ENCODE peak calls at places on chromosomes 6 and 20, in six cellular contexts. One of them, this sample, is unnamed.

GRCh38 chr6:79621579-79621978 is 9.6 kb upstream of the SH3BGRL2 start:
- DNase-seq in mesendoderm: no peak
- DNase-seq in IMR-90: no peak
- DNase-seq in mesenchymal stem cell: no peak
- DNase-seq in H1: no peak
- DNase-seq in neuronal stem cell: no peak
- DNase-seq in this sample: no peak

GRCh38 chr6:131225127-131225526 is 89.9 kb downstream of the AKAP7 start:
- DNase-seq in neuronal stem cell: no peak
- DNase-seq in H1: no peak
- DNase-seq in mesendoderm: no peak
- DNase-seq in IMR-90: no peak
- DNase-seq in mesenchymal stem cell: no peak
- DNase-seq in this sample: no peak

GRCh38 chr6:42083530-42083929 is 33.2 kb downstream of the TAF8 start:
- DNase-seq in neuronal stem cell: no peak
- DNase-seq in IMR-90: no peak
- DNase-seq in mesendoderm: no peak
- DNase-seq in H1: no peak
- DNase-seq in mesenchymal stem cell: no peak
- DNase-seq in this sample: no peak

GRCh38 chr6:157187182-157188093 is 135.9 kb downstream of the TMEM242 start:
- DNase-seq in H1: no peak
- DNase-seq in mesenchymal stem cell: peak
- DNase-seq in IMR-90: no peak
- DNase-seq in mesendoderm: peak
- DNase-seq in neuronal stem cell: no peak
- DNase-seq in this sample: no peak

GRCh38 chr6:40348591-40348990 is 238.6 kb downstream of the LRFN2 start:
- DNase-seq in neuronal stem cell: no peak
- DNase-seq in mesenchymal stem cell: no peak
- DNase-seq in IMR-90: no peak
- DNase-seq in H1: peak
- DNase-seq in mesendoderm: no peak
- DNase-seq in this sample: no peak

GRCh38 chr20:58293453-58293852 is 16.1 kb upstream of the RAB22A start:
- DNase-seq in H1: no peak
- DNase-seq in mesendoderm: peak
- DNase-seq in mesenchymal stem cell: no peak
- DNase-seq in neuronal stem cell: peak
- DNase-seq in IMR-90: no peak
- DNase-seq in this sample: no peak

GRCh38 chr6:64012351-64013060 is 376.9 kb downstream of the PHF3 start:
- DNase-seq in H1: no peak
- DNase-seq in IMR-90: peak
- DNase-seq in mesenchymal stem cell: peak
- DNase-seq in mesendoderm: peak
- DNase-seq in neuronal stem cell: peak
- DNase-seq in this sample: no peak

GRCh38 chr6:28862077-28862476 is 61.7 kb downstream of the TRIM27 start:
- DNase-seq in mesenchymal stem cell: no peak
- DNase-seq in mesendoderm: no peak
- DNase-seq in IMR-90: no peak
- DNase-seq in neuronal stem cell: no peak
- DNase-seq in H1: no peak
- DNase-seq in this sample: no peak

GRCh38 chr20:6956574-6956973 is 189.1 kb downstream of the BMP2 start:
- DNase-seq in H1: no peak
- DNase-seq in IMR-90: no peak
- DNase-seq in neuronal stem cell: no peak
- DNase-seq in mesenchymal stem cell: no peak
- DNase-seq in mesendoderm: no peak
- DNase-seq in this sample: no peak

GRCh38 chr20:31547017-31547675 is 32.9 kb downstream of the HM13 start:
- DNase-seq in H1: peak
- DNase-seq in neuronal stem cell: peak
- DNase-seq in mesendoderm: peak
- DNase-seq in mesenchymal stem cell: peak
- DNase-seq in IMR-90: peak
- DNase-seq in this sample: peak
- H4K8ac ChIP-seq in H1: peak
- H4K8ac ChIP-seq in neuronal stem cell: no peak
- H4K8ac ChIP-seq in mesendoderm: no peak
- H4K8ac ChIP-seq in mesenchymal stem cell: peak
- H4K8ac ChIP-seq in IMR-90: peak
- H4K8ac ChIP-seq in this sample: peak

GRCh38 chr6:5130135-5130866 is 45.2 kb downstream of the PPP1R3G start:
- DNase-seq in mesendoderm: no peak
- DNase-seq in H1: no peak
- DNase-seq in IMR-90: no peak
- DNase-seq in mesenchymal stem cell: no peak
- DNase-seq in neuronal stem cell: no peak
- DNase-seq in this sample: no peak
- H3K4me3 ChIP-seq in mesendoderm: no peak
- H3K4me3 ChIP-seq in H1: no peak
- H3K4me3 ChIP-seq in IMR-90: no peak
- H3K4me3 ChIP-seq in mesenchymal stem cell: no peak
- H3K4me3 ChIP-seq in neuronal stem cell: no peak
- H3K4me3 ChIP-seq in this sample: no peak

DNA sequence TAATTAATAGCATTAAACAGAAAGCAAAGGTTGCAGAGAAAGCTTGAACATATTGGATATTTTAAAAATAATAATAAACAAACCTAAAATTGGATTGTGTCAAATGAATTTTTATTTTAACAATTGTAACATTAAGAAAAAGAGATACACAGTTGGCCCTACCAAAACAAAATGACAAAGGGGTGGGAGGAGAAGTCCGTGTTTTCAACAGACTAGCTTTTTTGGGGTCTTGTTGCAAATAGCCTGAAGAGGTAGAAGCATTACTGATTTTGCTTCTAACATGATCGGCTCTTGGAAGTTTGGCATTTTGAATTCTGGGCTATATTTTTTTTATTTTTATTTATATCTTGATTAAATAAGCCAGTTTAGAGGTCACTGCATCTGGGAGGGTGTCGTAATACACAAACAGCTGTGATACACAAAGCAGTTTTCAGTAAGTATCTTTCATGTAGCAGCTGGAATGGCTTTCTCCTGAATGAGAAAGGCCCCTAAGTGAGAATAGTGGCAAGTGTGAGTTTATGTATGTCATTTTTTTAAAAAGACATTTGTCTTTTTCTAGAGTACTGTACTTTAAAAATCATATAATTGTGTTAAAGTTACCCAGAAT is 85.5 kb upstream of the ZNF217 start:
- DNase-seq in neuronal stem cell: no peak
- DNase-seq in H1: no peak
- DNase-seq in mesenchymal stem cell: peak
- DNase-seq in IMR-90: peak
- DNase-seq in mesendoderm: no peak
- DNase-seq in this sample: no peak
- H3K9ac ChIP-seq in neuronal stem cell: no peak
- H3K9ac ChIP-seq in H1: no peak
- H3K9ac ChIP-seq in mesenchymal stem cell: peak
- H3K9ac ChIP-seq in IMR-90: no peak
- H3K9ac ChIP-seq in mesendoderm: no peak
- H3K9ac ChIP-seq in this sample: no peak

GRCh38 chr6:50098306-50098705 is 48.6 kb upstream of the DEFB112 start:
- DNase-seq in IMR-90: no peak
- DNase-seq in H1: no peak
- DNase-seq in neuronal stem cell: no peak
- DNase-seq in mesendoderm: peak
- DNase-seq in mesenchymal stem cell: no peak
- DNase-seq in this sample: no peak
- H4K8ac ChIP-seq in IMR-90: no peak
- H4K8ac ChIP-seq in H1: no peak
- H4K8ac ChIP-seq in neuronal stem cell: no peak
- H4K8ac ChIP-seq in mesendoderm: no peak
- H4K8ac ChIP-seq in mesenchymal stem cell: no peak
- H4K8ac ChIP-seq in this sample: no peak

GRCh38 chr20:32285082-32285620 is 7.7 kb downstream of the KIF3B start:
- DNase-seq in IMR-90: no peak
- DNase-seq in mesenchymal stem cell: no peak
- DNase-seq in mesendoderm: no peak
- DNase-seq in H1: no peak
- DNase-seq in neuronal stem cell: no peak
- DNase-seq in this sample: peak
- H3K4me3 ChIP-seq in IMR-90: no peak
- H3K4me3 ChIP-seq in mesenchymal stem cell: no peak
- H3K4me3 ChIP-seq in mesendoderm: no peak
- H3K4me3 ChIP-seq in H1: no peak
- H3K4me3 ChIP-seq in neuronal stem cell: no peak
- H3K4me3 ChIP-seq in this sample: no peak

GRCh38 chr20:5168582-5169396 is 42.0 kb downstream of the CDS2 start:
- DNase-seq in IMR-90: peak
- DNase-seq in mesendoderm: peak
- DNase-seq in H1: no peak
- DNase-seq in neuronal stem cell: no peak
- DNase-seq in mesenchymal stem cell: peak
- DNase-seq in this sample: no peak
- H3K9ac ChIP-seq in IMR-90: no peak
- H3K9ac ChIP-seq in mesendoderm: no peak
- H3K9ac ChIP-seq in H1: no peak
- H3K9ac ChIP-seq in neuronal stem cell: no peak
- H3K9ac ChIP-seq in mesenchymal stem cell: peak
- H3K9ac ChIP-seq in this sample: no peak

GRCh38 chr20:14992961-14993360 is 655.5 kb upstream of the FLRT3 start:
- DNase-seq in neuronal stem cell: no peak
- DNase-seq in IMR-90: no peak
- DNase-seq in mesenchymal stem cell: no peak
- DNase-seq in mesendoderm: no peak
- DNase-seq in H1: no peak
- DNase-seq in this sample: no peak

GRCh38 chr20:14996883-14997672 is 659.7 kb upstream of the FLRT3 start:
- DNase-seq in H1: no peak
- DNase-seq in mesendoderm: no peak
- DNase-seq in IMR-90: no peak
- DNase-seq in neuronal stem cell: no peak
- DNase-seq in mesenchymal stem cell: no peak
- DNase-seq in this sample: peak

GRCh38 chr20:14992071-14992654 is 654.8 kb upstream of the FLRT3 start:
- DNase-seq in neuronal stem cell: no peak
- DNase-seq in IMR-90: no peak
- DNase-seq in mesendoderm: no peak
- DNase-seq in mesenchymal stem cell: no peak
- DNase-seq in H1: no peak
- DNase-seq in this sample: no peak

GRCh38 chr20:14997791-14998190 is 660.4 kb upstream of the FLRT3 start:
- DNase-seq in mesendoderm: peak
- DNase-seq in mesenchymal stem cell: peak
- DNase-seq in IMR-90: no peak
- DNase-seq in neuronal stem cell: no peak
- DNase-seq in H1: no peak
- DNase-seq in this sample: peak
- H4K8ac ChIP-seq in mesendoderm: no peak
- H4K8ac ChIP-seq in mesenchymal stem cell: no peak
- H4K8ac ChIP-seq in IMR-90: no peak
- H4K8ac ChIP-seq in neuronal stem cell: no peak
- H4K8ac ChIP-seq in H1: no peak
- H4K8ac ChIP-seq in this sample: no peak

GRCh38 chr6:397604-398003 is 6.1 kb downstream of the IRF4 start:
- DNase-seq in H1: no peak
- DNase-seq in mesendoderm: no peak
- DNase-seq in mesenchymal stem cell: no peak
- DNase-seq in IMR-90: no peak
- DNase-seq in neuronal stem cell: no peak
- DNase-seq in this sample: no peak

GRCh38 chr6:394641-395289 is 3.2 kb downstream of the IRF4 start:
- DNase-seq in mesenchymal stem cell: no peak
- DNase-seq in H1: no peak
- DNase-seq in neuronal stem cell: no peak
- DNase-seq in IMR-90: no peak
- DNase-seq in mesendoderm: no peak
- DNase-seq in this sample: no peak

GRCh38 chr6:397056-397455 is 5.5 kb downstream of the IRF4 start:
- DNase-seq in mesendoderm: no peak
- DNase-seq in neuronal stem cell: no peak
- DNase-seq in H1: no peak
- DNase-seq in mesenchymal stem cell: no peak
- DNase-seq in IMR-90: no peak
- DNase-seq in this sample: no peak

GRCh38 chr6:395432-396125 is 4.0 kb downstream of the IRF4 start:
- DNase-seq in mesendoderm: peak
- DNase-seq in IMR-90: no peak
- DNase-seq in H1: no peak
- DNase-seq in mesenchymal stem cell: no peak
- DNase-seq in neuronal stem cell: no peak
- DNase-seq in this sample: no peak

DNA sequence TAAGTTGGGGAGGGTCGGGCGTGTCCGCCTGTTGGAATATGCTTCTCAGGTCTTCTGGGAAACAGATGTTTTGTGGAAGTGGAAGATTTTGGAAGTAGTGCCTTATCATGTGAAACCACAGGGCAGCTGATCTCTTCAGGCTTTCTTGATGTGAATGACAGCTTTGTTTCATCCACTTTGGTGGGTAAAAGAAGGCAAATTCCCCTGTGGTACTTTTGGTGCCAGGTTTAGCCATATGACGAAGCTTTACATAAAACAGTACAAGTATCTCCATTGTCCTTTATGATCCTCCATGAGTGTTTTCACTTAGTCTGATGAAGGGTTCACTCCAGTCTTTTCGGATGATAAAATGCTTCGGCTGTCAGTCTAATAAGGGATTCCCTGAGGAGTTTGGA is 4.6 kb downstream of the IRF4 start:
- DNase-seq in mesendoderm: no peak
- DNase-seq in IMR-90: no peak
- DNase-seq in H1: no peak
- DNase-seq in mesenchymal stem cell: no peak
- DNase-seq in neuronal stem cell: no peak
- DNase-seq in this sample: no peak
- H3K4me3 ChIP-seq in mesendoderm: no peak
- H3K4me3 ChIP-seq in IMR-90: no peak
- H3K4me3 ChIP-seq in H1: no peak
- H3K4me3 ChIP-seq in mesenchymal stem cell: no peak
- H3K4me3 ChIP-seq in neuronal stem cell: no peak
- H3K4me3 ChIP-seq in this sample: no peak

GRCh38 chr20:25310268-25310920 is 62.5 kb downstream of the PYGB start:
- DNase-seq in mesendoderm: peak
- DNase-seq in IMR-90: peak
- DNase-seq in H1: no peak
- DNase-seq in neuronal stem cell: no peak
- DNase-seq in mesenchymal stem cell: peak
- DNase-seq in this sample: peak
- H3K9ac ChIP-seq in mesendoderm: peak
- H3K9ac ChIP-seq in IMR-90: peak
- H3K9ac ChIP-seq in H1: no peak
- H3K9ac ChIP-seq in neuronal stem cell: no peak
- H3K9ac ChIP-seq in mesenchymal stem cell: peak
- H3K9ac ChIP-seq in this sample: no peak

DNA sequence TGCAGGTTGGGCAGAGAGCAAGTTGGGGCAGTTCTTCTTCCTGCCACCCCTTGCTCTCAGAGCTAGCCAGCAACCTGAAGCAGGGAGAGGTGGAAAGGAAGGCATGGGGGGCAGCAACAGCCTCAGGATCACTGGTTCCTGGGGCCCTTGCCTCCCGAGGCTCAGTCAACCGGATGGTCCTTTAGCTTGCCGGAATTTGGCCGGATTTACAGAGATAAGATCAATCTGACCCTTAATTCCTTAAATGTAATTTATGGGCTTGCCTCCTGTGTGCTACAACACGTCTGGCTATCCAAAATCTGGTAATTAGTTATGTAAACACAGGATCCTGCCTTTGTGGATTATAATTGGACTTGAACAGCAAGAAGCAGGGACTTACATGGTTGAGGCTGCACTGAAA is 19.5 kb upstream of the TCP11 start:
- DNase-seq in IMR-90: no peak
- DNase-seq in neuronal stem cell: no peak
- DNase-seq in H1: no peak
- DNase-seq in mesendoderm: no peak
- DNase-seq in mesenchymal stem cell: no peak
- DNase-seq in this sample: no peak
- H4K8ac ChIP-seq in IMR-90: no peak
- H4K8ac ChIP-seq in neuronal stem cell: no peak
- H4K8ac ChIP-seq in H1: no peak
- H4K8ac ChIP-seq in mesendoderm: no peak
- H4K8ac ChIP-seq in mesenchymal stem cell: no peak
- H4K8ac ChIP-seq in this sample: no peak

This sample was measured in trophoblast cell.